ENCODE peak calls at places on chromosomes 16 and 17, in five cellular contexts. M is fibroblast of lung, I is uterus, D is tibial nerve, P is breast epithelium. C is an unnamed sample. For H3K4me1, the result is how much of the 10 kb centered on the place peaks cover.

GRCh38 chr17:43377056-43377810 is 21.6 kb upstream of the ARL4D start:
- DNase-seq in I (peak), M (no peak), D (no peak), P (no peak), C (no peak)

GRCh38 chr17:12732366-12732765 is 56.9 kb upstream of the ARHGAP44 start:
- DNase-seq in D (no peak), M (no peak), P (no peak), I (no peak), C (no peak)

GRCh38 chr16:14300631-14301149 is 229.6 kb downstream of the MRTFB start:
- DNase-seq in M (peak), P (peak), I (peak), D (peak), C (no peak)

GRCh38 chr16:87344931-87345631 is 27.9 kb upstream of the C16orf95 start:
- DNase-seq in M (no peak), I (no peak), P (no peak), D (peak), C (peak)

GRCh38 chr17:10616502-10617119 is 40.5 kb downstream of the MYH3 start:
- DNase-seq in M (peak), P (peak), D (peak), I (peak), C (peak)

GRCh38 chr16:84614914-84615813 is 2.7 kb downstream of the COTL1 start:
- DNase-seq in I (no peak), P (no peak), M (no peak), D (no peak), C (no peak)

GRCh38 chr16:12317121-12317810 is 340.7 kb downstream of the SNX29 start:
- DNase-seq in M (no peak), I (no peak), D (no peak), P (no peak), C (no peak)

GRCh38 chr17:32831223-32831622 is 45.7 kb downstream of the MYO1D start:
- DNase-seq in M (no peak), I (no peak), D (no peak), P (no peak), C (no peak)

GRCh38 chr17:59786536-59787319 is 79.3 kb downstream of the VMP1 start:
- DNase-seq in I (peak), P (no peak), M (peak), D (peak), C (peak)

DNA sequence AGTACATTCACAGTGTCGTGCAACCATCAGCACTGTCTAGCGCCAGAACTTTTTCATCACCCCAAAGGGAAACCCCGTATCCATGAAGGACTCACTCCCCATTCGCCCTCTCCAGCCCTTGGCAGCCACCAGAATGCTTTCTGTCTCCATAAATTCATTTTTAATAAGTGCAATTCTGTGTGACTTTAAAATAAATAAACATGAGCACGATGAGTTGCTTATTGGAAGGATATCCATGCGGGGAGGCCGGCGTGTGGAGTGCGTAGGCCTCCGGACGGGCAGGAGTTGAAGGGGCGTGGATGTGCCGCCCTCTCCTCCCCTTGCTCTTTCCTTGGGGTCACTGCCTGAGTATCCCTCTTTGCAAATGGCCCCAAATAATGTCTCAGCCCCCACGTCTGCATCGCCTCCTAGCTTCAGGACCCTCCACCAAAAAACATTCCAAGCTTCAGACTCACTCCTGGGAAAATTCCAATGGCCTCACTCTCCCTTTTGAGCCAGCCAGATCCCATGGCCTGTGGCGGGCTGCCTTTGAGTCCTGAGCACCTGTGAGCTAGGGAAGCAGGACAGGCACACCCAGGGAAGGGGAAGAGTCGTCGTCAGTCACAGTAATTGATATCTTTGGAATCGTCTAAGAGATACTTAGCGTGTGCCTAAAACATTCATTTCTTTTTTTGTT is 306.3 kb downstream of the SEC14L1 start:
- DNase-seq in D (no peak), P (no peak), M (peak), I (no peak), C (no peak)
- H3K27ac ChIP-seq in D (no peak), P (peak), M (peak), I (peak), C (peak)

DNA sequence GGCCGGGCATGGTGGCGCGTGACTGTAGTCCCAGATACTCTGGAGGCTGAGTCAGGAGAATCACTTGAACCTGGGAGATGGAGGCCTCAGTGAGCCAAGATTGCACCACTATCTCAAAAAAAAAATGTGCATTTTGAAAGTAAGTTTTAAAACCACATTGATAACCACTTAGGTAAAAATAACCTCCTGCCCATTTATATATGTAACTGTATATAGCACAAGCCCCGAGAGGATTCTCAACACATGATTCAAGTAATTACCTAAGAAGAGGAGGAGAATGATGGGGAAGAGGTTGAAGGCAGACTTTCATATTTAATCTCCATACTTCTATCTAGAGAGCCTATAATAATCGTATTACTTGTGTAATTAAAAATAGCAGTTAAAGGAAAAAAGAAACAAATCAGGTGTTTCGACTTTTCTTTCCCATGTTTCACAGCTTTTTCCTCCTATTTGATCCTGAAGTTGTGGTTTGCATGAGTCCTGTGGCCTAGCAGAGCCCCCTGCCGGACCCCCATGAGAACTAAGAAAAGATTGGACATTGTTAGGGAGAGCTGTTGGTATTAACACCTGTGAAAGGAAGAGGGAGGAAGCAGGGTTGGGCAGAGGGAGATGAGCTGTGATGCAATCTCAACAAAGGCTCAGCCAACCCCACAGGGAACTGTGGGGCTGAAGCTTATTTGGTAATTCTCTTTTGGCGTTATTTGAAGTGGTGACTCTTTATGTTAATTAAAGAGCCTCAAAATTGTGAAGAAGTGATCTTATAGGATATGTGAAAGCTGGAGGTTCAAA is 22.1 kb downstream of the PMFBP1 start:
- DNase-seq in M (no peak), D (no peak), P (no peak), I (no peak), C (no peak)
- TF ChIP-seq CTCF in M (no peak), D (no peak), P (no peak), I (no peak), C (no peak)

GRCh38 chr16:89319883-89320716 is 102.6 kb downstream of the ZNF778 start:
- DNase-seq in M (peak), P (no peak), D (no peak), I (peak), C (peak)

GRCh38 chr16:89318430-89318758 is 100.9 kb downstream of the ZNF778 start:
- DNase-seq in P (no peak), M (no peak), I (no peak), D (no peak), C (no peak)

GRCh38 chr16:89320717-89321501 is 103.4 kb downstream of the ZNF778 start:
- DNase-seq in I (no peak), P (no peak), M (peak), D (no peak), C (no peak)

GRCh38 chr16:89318871-89319627 is 101.5 kb downstream of the ZNF778 start:
- DNase-seq in I (no peak), M (no peak), D (no peak), P (no peak), C (no peak)

DNA sequence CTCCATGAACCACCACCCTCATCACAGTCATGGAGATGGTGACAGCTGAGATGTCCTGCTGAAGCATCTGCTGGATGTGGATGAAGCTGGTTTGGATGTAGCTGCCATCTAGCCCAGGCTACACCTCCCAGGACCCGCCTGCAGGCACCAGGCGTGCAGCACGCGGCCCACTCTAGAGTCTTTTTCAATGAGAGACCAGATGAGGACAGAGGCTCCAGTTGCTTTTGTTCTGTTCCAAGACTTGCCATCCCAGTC is 102.1 kb downstream of the ZNF778 start:
- DNase-seq in D (no peak), M (no peak), I (no peak), P (no peak), C (no peak)
- H3K4me1 ChIP-seq in D (half or more), M (half or more), I (under half), P (under half), C (half or more)

GRCh38 chr17:73623247-73623646 is 21.0 kb downstream of the SDK2 start:
- DNase-seq in D (no peak), M (no peak), P (no peak), I (no peak), C (no peak)
- H3K27ac ChIP-seq in D (no peak), M (no peak), P (peak), I (no peak), C (no peak)